ENCODE peak calls at places on chromosomes 1 and 21, in nine cellular contexts. Z is astrocyte, M is tibial artery, E is lung, W is foreskin fibroblast, G is AG04450, B is BJ, S is endothelial cell, V is endothelial cell of umbilical vein. T is an unnamed sample.

GRCh38 chr1:107991371-107992066 is 26.5 kb upstream of the VAV3 start:
- DNase-seq in G (no peak), E (no peak), S (no peak), M (no peak), Z (peak), B (no peak), V (no peak), W (peak), T (no peak)

GRCh38 chr1:37471345-37472231 is 2.8 kb upstream of the ZC3H12A start:
- DNase-seq in Z (peak), S (no peak), W (peak), E (peak), B (no peak), V (peak), G (peak), M (peak), T (peak)

GRCh38 chr1:204408074-204408507 is 3.5 kb downstream of the PPP1R15B start:
- DNase-seq in B (no peak), E (peak), G (no peak), V (peak), M (peak), S (no peak), Z (peak), W (peak), T (peak)

GRCh38 chr1:175192630-175193338 is at the start of gene KIAA0040:
- DNase-seq in E (peak), G (no peak), V (peak), S (peak), B (no peak), W (peak), M (peak), Z (peak), T (peak)

GRCh38 chr1:92444351-92444750 is 42.4 kb downstream of the GFI1 start:
- DNase-seq in M (no peak), W (no peak), B (no peak), V (no peak), S (no peak), Z (peak), G (peak), E (no peak), T (no peak)

GRCh38 chr1:224747578-224747977 is 131.5 kb downstream of the CNIH3 start:
- DNase-seq in M (no peak), E (no peak), S (no peak), G (no peak), B (no peak), W (peak), Z (peak), V (no peak), T (no peak)

GRCh38 chr1:154837034-154837678 is 32.9 kb downstream of the KCNN3 start:
- DNase-seq in E (no peak), Z (no peak), B (no peak), M (no peak), S (no peak), G (no peak), V (no peak), W (no peak), T (no peak)

GRCh38 chr1:245516178-245516829 is 361.5 kb downstream of the KIF26B start:
- DNase-seq in M (no peak), W (no peak), Z (peak), V (no peak), S (no peak), E (no peak), G (peak), B (no peak), T (no peak)

GRCh38 chr1:67052741-67053534 is 1.0 kb downstream of the SLC35D1 start:
- DNase-seq in E (peak), Z (no peak), M (peak), V (peak), S (peak), B (no peak), W (peak), G (no peak), T (peak)

GRCh38 chr1:11044849-11045427 is 2.1 kb downstream of the MASP2 start:
- DNase-seq in Z (no peak), E (no peak), V (no peak), B (no peak), G (no peak), M (no peak), S (no peak), W (no peak), T (no peak)

GRCh38 chr1:241770115-241770514 is 77.9 kb upstream of the EXO1 start:
- DNase-seq in G (no peak), W (no peak), M (no peak), E (no peak), B (no peak), Z (no peak), V (no peak), S (no peak), T (no peak)

GRCh38 chr21:31334648-31335121 is 9.4 kb downstream of the TIAM1 start:
- DNase-seq in Z (peak), V (no peak), S (no peak), E (no peak), M (no peak), W (no peak), B (no peak), G (no peak), T (no peak)

GRCh38 chr1:229186373-229187056 is 84.4 kb upstream of the RAB4A start:
- DNase-seq in B (no peak), G (no peak), V (no peak), S (no peak), W (no peak), E (no peak), Z (no peak), M (no peak), T (no peak)

GRCh38 chr1:100628631-100629081 is 90.7 kb downstream of the GPR88 start:
- DNase-seq in B (no peak), V (peak), E (no peak), G (no peak), S (no peak), Z (peak), M (no peak), W (no peak), T (no peak)

GRCh38 chr1:54220004-54220811 is 20.2 kb downstream of the MRPL37 start:
- DNase-seq in G (no peak), V (no peak), W (peak), S (no peak), M (no peak), E (no peak), B (no peak), Z (peak), T (no peak)

GRCh38 chr1:25057188-25057587 is 127.1 kb upstream of the RUNX3 start:
- DNase-seq in M (no peak), S (no peak), B (no peak), Z (no peak), V (no peak), G (no peak), E (no peak), W (no peak), T (no peak)

GRCh38 chr21:29719561-29719960 is 220.2 kb downstream of the GRIK1 start:
- DNase-seq in Z (no peak), V (no peak), G (no peak), S (no peak), E (no peak), M (no peak), W (no peak), B (no peak), T (no peak)

GRCh38 chr1:232925421-232926202 is 24.8 kb upstream of the NTPCR start:
- DNase-seq in M (no peak), W (no peak), S (no peak), B (no peak), Z (no peak), E (no peak), G (no peak), V (no peak), T (no peak)

GRCh38 chr21:43348801-43349261 is 78.1 kb downstream of the SIK1 start:
- DNase-seq in B (no peak), G (no peak), S (no peak), Z (no peak), E (no peak), M (no peak), V (peak), W (no peak), T (no peak)

GRCh38 chr1:64906447-64906846 is 59.9 kb downstream of the JAK1 start:
- DNase-seq in M (no peak), S (no peak), G (no peak), W (no peak), V (peak), E (no peak), Z (no peak), B (no peak), T (no peak)

GRCh38 chr21:38995071-38995669 is 188.1 kb downstream of the PSMG1 start:
- DNase-seq in V (no peak), S (no peak), W (no peak), M (no peak), Z (no peak), B (no peak), E (no peak), G (no peak), T (no peak)

GRCh38 chr1:210351496-210351895 is 22.8 kb downstream of the HHAT start:
- DNase-seq in Z (no peak), V (no peak), B (no peak), M (no peak), E (no peak), G (no peak), S (no peak), W (no peak), T (no peak)
- TF ChIP-seq CTCF in Z (no peak), V (no peak), B (no peak), M (no peak), E (no peak), G (no peak), S (no peak), W (no peak), T (no peak)

DNA sequence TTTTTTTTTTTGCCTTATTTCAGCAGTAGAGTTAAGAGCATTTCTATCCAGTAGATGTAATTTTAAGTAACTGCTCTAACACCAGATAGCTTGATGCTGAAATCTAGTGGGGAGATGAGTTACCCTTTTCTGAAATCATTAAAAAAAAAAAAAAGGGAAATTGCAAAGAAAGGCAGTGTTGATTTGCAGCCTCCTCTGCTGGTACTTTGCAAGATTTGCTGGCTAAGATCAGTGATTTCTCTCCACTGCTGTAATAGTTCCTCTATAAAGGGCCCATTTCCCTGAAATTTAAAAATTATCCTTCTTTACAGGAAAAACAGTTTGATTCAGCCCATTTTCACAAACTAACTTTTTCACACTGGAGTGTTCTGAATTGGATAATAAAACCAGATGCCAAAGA is 120.6 kb downstream of the PTBP2 start:
- DNase-seq in S (no peak), V (no peak), G (no peak), W (no peak), M (no peak), E (no peak), B (no peak), Z (no peak), T (no peak)
- TF ChIP-seq CTCF in S (no peak), V (no peak), G (peak), W (peak), M (no peak), E (no peak), B (no peak), Z (no peak), T (no peak)

GRCh38 chr1:202159534-202160371 is 649 bp downstream of the PTPN7 start:
- DNase-seq in G (no peak), B (no peak), W (no peak), S (no peak), E (no peak), M (no peak), V (no peak), Z (no peak), T (no peak)

GRCh38 chr1:202162049-202162417 is 1.6 kb upstream of the PTPN7 start:
- DNase-seq in G (no peak), S (no peak), M (no peak), B (no peak), E (no peak), W (no peak), V (no peak), Z (no peak), T (no peak)

GRCh38 chr1:202161151-202162048 is 998 bp upstream of the PTPN7 start:
- DNase-seq in M (no peak), G (no peak), S (no peak), W (no peak), E (no peak), V (no peak), B (no peak), Z (no peak), T (no peak)

GRCh38 chr1:202158810-202159533 is 1.4 kb downstream of the PTPN7 start:
- DNase-seq in B (no peak), W (no peak), E (no peak), G (no peak), S (no peak), Z (no peak), V (no peak), M (no peak), T (no peak)

DNA sequence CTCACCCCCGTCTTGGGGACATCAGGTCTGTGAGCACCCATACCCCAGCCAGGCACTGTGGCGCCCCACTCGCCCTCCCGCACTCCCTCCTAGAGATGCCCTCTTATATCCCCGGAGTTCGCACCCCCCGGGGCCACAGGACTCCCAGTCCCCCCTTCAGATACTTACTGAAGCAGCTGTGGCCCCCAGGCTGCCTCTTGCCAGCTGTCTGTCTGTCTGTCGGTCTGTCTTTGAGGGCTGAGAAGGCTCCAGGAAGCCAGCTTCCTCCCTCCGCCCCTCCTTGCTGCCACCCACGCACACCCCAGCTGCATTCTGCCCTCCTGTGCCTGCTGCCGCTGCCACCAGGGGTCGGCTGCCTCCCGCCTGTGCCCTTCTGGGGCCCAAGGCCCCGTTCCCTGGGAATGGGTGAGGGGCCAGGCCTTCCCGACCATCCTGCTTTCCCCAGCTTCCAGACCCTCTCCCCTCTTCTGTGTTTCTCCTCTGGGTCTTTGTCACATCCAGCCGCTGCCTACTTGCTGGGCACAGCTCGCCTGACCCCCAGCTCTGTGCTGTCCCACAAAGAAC is at the start of gene PTPN7:
- DNase-seq in E (peak), Z (no peak), V (no peak), S (no peak), G (no peak), B (no peak), W (no peak), M (no peak), T (peak)
- TF ChIP-seq CTCF in E (no peak), Z (no peak), V (peak), S (no peak), G (no peak), B (no peak), W (no peak), M (no peak), T (no peak)

GRCh38 chr1:166410083-166410385 is 243.2 kb upstream of the FAM78B start:
- DNase-seq in V (no peak), Z (no peak), W (no peak), G (no peak), S (no peak), E (no peak), B (no peak), M (no peak), T (no peak)
- TF ChIP-seq CTCF in V (no peak), Z (no peak), W (no peak), G (no peak), S (no peak), E (no peak), B (no peak), M (no peak), T (no peak)

GRCh38 chr1:179365342-179366092 is at the start of gene AXDND1:
- DNase-seq in G (peak), W (peak), Z (peak), S (peak), E (peak), B (peak), V (peak), M (peak), T (peak)
- TF ChIP-seq CTCF in G (peak), W (no peak), Z (no peak), S (no peak), E (no peak), B (peak), V (no peak), M (peak), T (no peak)

GRCh38 chr1:113488576-113489177 is 98.4 kb downstream of the MAGI3 start:
- DNase-seq in E (no peak), M (no peak), B (no peak), G (no peak), S (no peak), V (no peak), W (no peak), Z (no peak), T (peak)
- TF ChIP-seq CTCF in E (no peak), M (no peak), B (peak), G (no peak), S (no peak), V (peak), W (no peak), Z (no peak), T (peak)

T was measured in Calu3.